ENCODE peak calls at places on chromosomes 7 and 10, in four cellular contexts. P, F, H and O are unnamed samples.
A peak's percentile ranks its signal among the peaks of the same experiment; 100 is the strongest.

GRCh38 chr7:22823142-22823497 is 471 bp upstream of the TOMM7 start:
- DNase-seq in F (no peak), P (no peak), H (no peak), O (no peak)

GRCh38 chr7:53596230-53596629 is 560.8 kb downstream of the POM121L12 start:
- DNase-seq in F (no peak), H (peak; percentile 7), P (no peak), O (no peak)

GRCh38 chr10:77889277-77889903 is 37.2 kb downstream of the DLG5 start:
- DNase-seq in F (peak; percentile 97), H (no peak), P (no peak), O (no peak)

GRCh38 chr10:28818645-28819036 is 141.3 kb downstream of the BAMBI start:
- DNase-seq in H (no peak), P (no peak), F (no peak), O (no peak)

GRCh38 chr10:3578159-3578558 is 206.8 kb downstream of the KLF6 start:
- DNase-seq in F (no peak), H (no peak), P (no peak), O (no peak)

GRCh38 chr7:142391191-142391992 is 133.5 kb upstream of the PRSS58 start:
- DNase-seq in H (no peak), P (peak; percentile 33), F (no peak), O (no peak)

GRCh38 chr10:106467506-106467905 is 697.0 kb downstream of the SORCS1 start:
- DNase-seq in F (peak; percentile 1), H (no peak), P (no peak), O (no peak)

GRCh38 chr10:71575446-71575845 is 144.1 kb downstream of the C10orf105 start:
- DNase-seq in H (no peak), P (no peak), F (no peak), O (no peak)